ENCODE peak calls at places on chromosomes 2 and 18, in seven cellular contexts. One of them, this sample, is unnamed.
A peak's percentile ranks its signal among the peaks of the same experiment; 100 is the strongest.

GRCh38 chr2:231463698-231464575 is at the start of gene NCL:
- DNase-seq in hepatocyte: peak; percentile 90
- DNase-seq in right lobe of liver: peak; percentile 81
- DNase-seq in AG04450: peak; percentile 94
- DNase-seq in NB4: peak; percentile 84
- DNase-seq in foreskin fibroblast: peak; percentile 89
- DNase-seq in transverse colon: peak; percentile 99
- DNase-seq in this sample: peak; percentile 97

GRCh38 chr2:40488101-40488598 is 36.3 kb upstream of the SLC8A1 start:
- DNase-seq in hepatocyte: peak; percentile 11
- DNase-seq in NB4: peak; percentile 57
- DNase-seq in AG04450: no peak
- DNase-seq in transverse colon: no peak
- DNase-seq in right lobe of liver: no peak
- DNase-seq in foreskin fibroblast: peak; percentile 70
- DNase-seq in this sample: no peak

GRCh38 chr2:197633109-197633657 is 42.2 kb downstream of the RFTN2 start:
- DNase-seq in transverse colon: no peak
- DNase-seq in NB4: no peak
- DNase-seq in foreskin fibroblast: no peak
- DNase-seq in AG04450: no peak
- DNase-seq in right lobe of liver: no peak
- DNase-seq in hepatocyte: no peak
- DNase-seq in this sample: no peak

GRCh38 chr2:240759454-240759853 is 60.6 kb downstream of the KIF1A start:
- DNase-seq in right lobe of liver: no peak
- DNase-seq in foreskin fibroblast: no peak
- DNase-seq in hepatocyte: no peak
- DNase-seq in AG04450: no peak
- DNase-seq in NB4: peak; percentile 81
- DNase-seq in transverse colon: no peak
- DNase-seq in this sample: no peak

GRCh38 chr18:23284629-23285028 is 149.3 kb downstream of the CABLES1 start:
- DNase-seq in NB4: no peak
- DNase-seq in hepatocyte: no peak
- DNase-seq in transverse colon: no peak
- DNase-seq in AG04450: no peak
- DNase-seq in right lobe of liver: no peak
- DNase-seq in foreskin fibroblast: no peak
- DNase-seq in this sample: no peak

GRCh38 chr2:100783986-100784385 is 36.0 kb upstream of the NPAS2 start:
- DNase-seq in NB4: no peak
- DNase-seq in right lobe of liver: no peak
- DNase-seq in transverse colon: no peak
- DNase-seq in hepatocyte: no peak
- DNase-seq in AG04450: no peak
- DNase-seq in foreskin fibroblast: no peak
- DNase-seq in this sample: no peak

GRCh38 chr18:24398515-24398914 is 891 bp upstream of the OSBPL1A start:
- DNase-seq in NB4: peak; percentile 26
- DNase-seq in hepatocyte: peak; percentile 19
- DNase-seq in transverse colon: peak; percentile 11
- DNase-seq in AG04450: no peak
- DNase-seq in foreskin fibroblast: peak; percentile 81
- DNase-seq in right lobe of liver: no peak
- DNase-seq in this sample: peak; percentile 51

GRCh38 chr2:14363137-14363536 is 269.4 kb upstream of the LRATD1 start:
- DNase-seq in right lobe of liver: no peak
- DNase-seq in transverse colon: no peak
- DNase-seq in hepatocyte: no peak
- DNase-seq in NB4: no peak
- DNase-seq in AG04450: no peak
- DNase-seq in foreskin fibroblast: no peak
- DNase-seq in this sample: no peak

GRCh38 chr2:85446296-85447221 is 28.0 kb downstream of the SH2D6 start:
- DNase-seq in NB4: peak; percentile 56
- DNase-seq in hepatocyte: no peak
- DNase-seq in transverse colon: no peak
- DNase-seq in right lobe of liver: no peak
- DNase-seq in foreskin fibroblast: peak; percentile 44
- DNase-seq in AG04450: no peak
- DNase-seq in this sample: no peak

GRCh38 chr2:2639251-2640139 is 308.4 kb upstream of the MYT1L start:
- DNase-seq in foreskin fibroblast: no peak
- DNase-seq in transverse colon: no peak
- DNase-seq in NB4: no peak
- DNase-seq in right lobe of liver: no peak
- DNase-seq in hepatocyte: no peak
- DNase-seq in AG04450: no peak
- DNase-seq in this sample: no peak

GRCh38 chr2:174337337-174338154 is 2.8 kb downstream of the SP9 start:
- DNase-seq in foreskin fibroblast: peak; percentile 60
- DNase-seq in right lobe of liver: no peak
- DNase-seq in transverse colon: no peak
- DNase-seq in NB4: peak; percentile 74
- DNase-seq in hepatocyte: peak; percentile 47
- DNase-seq in AG04450: no peak
- DNase-seq in this sample: no peak
- H3K4me3 ChIP-seq in foreskin fibroblast: peak overlapping the region; percentile 3
- H3K4me3 ChIP-seq in right lobe of liver: no peak overlapping the region
- H3K4me3 ChIP-seq in transverse colon: peak overlapping the region; percentile 28
- H3K4me3 ChIP-seq in NB4: peak overlapping the region; percentile 44
- H3K4me3 ChIP-seq in hepatocyte: no peak overlapping the region
- H3K4me3 ChIP-seq in AG04450: no peak overlapping the region
- H3K4me3 ChIP-seq in this sample: no peak overlapping the region

GRCh38 chr2:127626917-127627739 is 18.8 kb upstream of the GPR17 start:
- DNase-seq in NB4: no peak
- DNase-seq in transverse colon: no peak
- DNase-seq in foreskin fibroblast: no peak
- DNase-seq in right lobe of liver: peak; percentile 12
- DNase-seq in AG04450: no peak
- DNase-seq in hepatocyte: no peak
- DNase-seq in this sample: no peak

GRCh38 chr2:127626175-127626574 is 19.8 kb upstream of the GPR17 start:
- DNase-seq in AG04450: no peak
- DNase-seq in hepatocyte: no peak
- DNase-seq in transverse colon: peak; percentile 5
- DNase-seq in right lobe of liver: no peak
- DNase-seq in NB4: no peak
- DNase-seq in foreskin fibroblast: no peak
- DNase-seq in this sample: no peak

GRCh38 chr2:127623388-127624320 is 22.3 kb upstream of the GPR17 start:
- DNase-seq in AG04450: no peak
- DNase-seq in hepatocyte: no peak
- DNase-seq in NB4: no peak
- DNase-seq in foreskin fibroblast: peak; percentile 32
- DNase-seq in right lobe of liver: no peak
- DNase-seq in transverse colon: peak; percentile 6
- DNase-seq in this sample: no peak

GRCh38 chr2:127624321-127625145 is 21.4 kb upstream of the GPR17 start:
- DNase-seq in right lobe of liver: no peak
- DNase-seq in transverse colon: peak; percentile 6
- DNase-seq in foreskin fibroblast: no peak
- DNase-seq in AG04450: no peak
- DNase-seq in hepatocyte: no peak
- DNase-seq in NB4: no peak
- DNase-seq in this sample: no peak

GRCh38 chr2:127625146-127625943 is 20.6 kb upstream of the GPR17 start:
- DNase-seq in foreskin fibroblast: no peak
- DNase-seq in AG04450: no peak
- DNase-seq in NB4: no peak
- DNase-seq in transverse colon: peak; percentile 6
- DNase-seq in hepatocyte: no peak
- DNase-seq in right lobe of liver: no peak
- DNase-seq in this sample: no peak
- TF ChIP-seq CTCF in foreskin fibroblast: no peak
- TF ChIP-seq CTCF in AG04450: no peak
- TF ChIP-seq CTCF in NB4: no peak
- TF ChIP-seq CTCF in transverse colon: no peak
- TF ChIP-seq CTCF in hepatocyte: no peak
- TF ChIP-seq CTCF in right lobe of liver: no peak
- TF ChIP-seq CTCF in this sample: no peak

DNA sequence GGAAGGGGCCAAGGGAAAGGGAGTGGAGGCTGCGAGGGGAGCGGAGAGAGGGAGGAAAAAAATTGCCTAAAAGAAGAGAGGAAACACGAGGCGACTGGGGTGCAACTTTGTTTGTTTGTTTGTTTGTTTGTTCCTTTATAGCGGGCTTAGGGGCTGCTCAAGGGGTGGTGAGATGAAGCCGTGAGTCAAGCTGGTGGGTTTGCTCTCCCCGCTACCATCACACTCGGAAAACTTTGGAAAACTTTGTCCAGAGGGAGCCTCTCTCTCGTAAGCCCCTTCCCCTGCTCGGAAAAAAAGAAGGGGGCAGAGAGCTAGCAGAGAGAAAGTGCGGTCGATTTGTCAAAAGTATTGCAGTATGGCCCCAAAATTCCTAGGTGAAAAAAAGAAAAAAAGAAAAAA is 308 bp upstream of the CYP26B1 start:
- DNase-seq in right lobe of liver: no peak
- DNase-seq in hepatocyte: no peak
- DNase-seq in NB4: no peak
- DNase-seq in AG04450: no peak
- DNase-seq in foreskin fibroblast: no peak
- DNase-seq in transverse colon: no peak
- DNase-seq in this sample: no peak
- H3K4me3 ChIP-seq in right lobe of liver: peak overlapping the region; percentile 18
- H3K4me3 ChIP-seq in hepatocyte: peak overlapping the region; percentile 52
- H3K4me3 ChIP-seq in NB4: peak overlapping the region; percentile 14
- H3K4me3 ChIP-seq in AG04450: no peak overlapping the region
- H3K4me3 ChIP-seq in foreskin fibroblast: peak overlapping the region; percentile 16
- H3K4me3 ChIP-seq in transverse colon: peak overlapping the region; percentile 43
- H3K4me3 ChIP-seq in this sample: peak overlapping the region; percentile 14

DNA sequence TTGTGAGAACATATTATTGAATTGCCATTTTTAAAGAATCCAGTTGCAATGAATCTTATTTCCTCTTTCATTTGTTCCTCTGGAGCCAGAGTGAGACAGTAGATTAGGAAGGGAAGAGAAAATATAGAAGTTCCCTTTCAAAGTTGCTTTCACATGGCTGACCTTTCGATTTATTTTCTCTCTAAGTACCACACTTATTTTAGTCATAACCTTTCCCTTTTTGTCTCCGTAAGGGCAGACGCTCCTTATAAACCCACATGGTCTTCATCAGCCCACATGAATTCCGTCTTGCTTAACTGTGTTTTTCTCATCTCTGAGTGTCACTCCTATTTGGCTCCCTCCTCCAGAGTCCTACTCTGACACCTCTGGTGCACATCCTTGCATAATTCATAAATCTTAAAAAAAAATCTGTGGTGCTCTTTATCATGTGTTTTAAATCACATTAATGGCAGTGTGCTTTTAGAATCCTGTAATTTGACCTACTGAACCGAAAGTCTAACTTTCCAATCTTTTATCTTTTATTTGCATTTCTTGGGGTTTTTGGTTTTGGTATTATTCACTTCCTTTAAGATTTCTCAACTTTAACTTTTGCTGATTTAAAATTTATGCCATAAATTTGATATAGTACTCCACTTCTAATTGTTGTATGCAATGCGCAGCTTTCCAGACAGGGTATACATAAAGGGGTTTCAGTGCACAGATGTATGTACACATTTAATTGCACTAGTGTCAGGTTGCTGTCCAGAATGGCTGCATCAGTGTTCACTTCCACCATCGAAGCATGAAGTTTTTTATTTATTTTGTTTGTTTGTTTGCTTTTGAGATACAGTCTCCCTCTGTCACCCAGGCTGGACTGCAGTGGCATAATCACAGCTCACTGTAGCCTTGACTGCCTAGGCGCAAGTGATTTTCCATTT is 38.6 kb upstream of the ZNF396 start:
- DNase-seq in hepatocyte: no peak
- DNase-seq in transverse colon: no peak
- DNase-seq in NB4: peak; percentile 4
- DNase-seq in AG04450: no peak
- DNase-seq in foreskin fibroblast: peak; percentile 38
- DNase-seq in right lobe of liver: no peak
- DNase-seq in this sample: no peak
- TF ChIP-seq CTCF in hepatocyte: no peak
- TF ChIP-seq CTCF in transverse colon: no peak
- TF ChIP-seq CTCF in NB4: no peak
- TF ChIP-seq CTCF in AG04450: no peak
- TF ChIP-seq CTCF in foreskin fibroblast: no peak
- TF ChIP-seq CTCF in right lobe of liver: no peak
- TF ChIP-seq CTCF in this sample: no peak

GRCh38 chr2:157866666-157867642 is 9.2 kb downstream of the ACVR1 start:
- DNase-seq in right lobe of liver: no peak
- DNase-seq in AG04450: no peak
- DNase-seq in foreskin fibroblast: no peak
- DNase-seq in hepatocyte: no peak
- DNase-seq in NB4: no peak
- DNase-seq in transverse colon: no peak
- DNase-seq in this sample: no peak

GRCh38 chr2:157867703-157868102 is 8.4 kb downstream of the ACVR1 start:
- DNase-seq in foreskin fibroblast: no peak
- DNase-seq in AG04450: no peak
- DNase-seq in hepatocyte: no peak
- DNase-seq in NB4: no peak
- DNase-seq in transverse colon: no peak
- DNase-seq in right lobe of liver: no peak
- DNase-seq in this sample: no peak

GRCh38 chr2:157864857-157865450 is 11.2 kb downstream of the ACVR1 start:
- DNase-seq in AG04450: no peak
- DNase-seq in foreskin fibroblast: no peak
- DNase-seq in hepatocyte: no peak
- DNase-seq in NB4: no peak
- DNase-seq in right lobe of liver: no peak
- DNase-seq in transverse colon: no peak
- DNase-seq in this sample: no peak

GRCh38 chr2:157868993-157869392 is 7.1 kb downstream of the ACVR1 start:
- DNase-seq in right lobe of liver: no peak
- DNase-seq in AG04450: no peak
- DNase-seq in foreskin fibroblast: no peak
- DNase-seq in NB4: no peak
- DNase-seq in transverse colon: no peak
- DNase-seq in hepatocyte: no peak
- DNase-seq in this sample: no peak

DNA sequence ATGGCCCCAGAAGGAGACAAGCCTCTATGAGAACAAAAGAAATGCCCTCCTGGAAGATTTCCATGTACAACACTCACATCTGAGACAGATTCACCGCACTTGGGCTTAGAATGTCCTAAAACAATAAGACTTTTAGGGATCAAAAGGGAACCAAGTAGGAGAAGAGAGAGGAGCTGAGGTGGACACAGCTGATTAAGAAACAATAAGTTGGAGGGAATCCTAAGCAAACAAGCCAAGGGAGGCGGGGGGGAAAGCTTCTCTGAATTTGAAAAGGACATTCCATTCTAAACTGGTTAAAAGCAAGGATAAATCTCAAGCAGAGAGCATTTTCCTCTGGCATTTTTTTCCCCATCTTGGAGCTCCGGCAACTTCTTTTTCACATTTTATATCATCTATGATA is 9.9 kb downstream of the ACVR1 start:
- DNase-seq in NB4: no peak
- DNase-seq in hepatocyte: no peak
- DNase-seq in transverse colon: no peak
- DNase-seq in AG04450: no peak
- DNase-seq in right lobe of liver: no peak
- DNase-seq in foreskin fibroblast: peak; percentile 79
- DNase-seq in this sample: peak; percentile 33
- H3K4me3 ChIP-seq in NB4: no peak overlapping the region
- H3K4me3 ChIP-seq in hepatocyte: no peak overlapping the region
- H3K4me3 ChIP-seq in transverse colon: no peak overlapping the region
- H3K4me3 ChIP-seq in AG04450: no peak overlapping the region
- H3K4me3 ChIP-seq in right lobe of liver: no peak overlapping the region
- H3K4me3 ChIP-seq in foreskin fibroblast: no peak overlapping the region
- H3K4me3 ChIP-seq in this sample: no peak overlapping the region

GRCh38 chr18:1914489-1914888 is 656.8 kb downstream of the METTL4 start:
- DNase-seq in foreskin fibroblast: peak; percentile 1
- DNase-seq in AG04450: no peak
- DNase-seq in hepatocyte: no peak
- DNase-seq in right lobe of liver: no peak
- DNase-seq in transverse colon: no peak
- DNase-seq in NB4: peak; percentile 32
- DNase-seq in this sample: no peak
- TF ChIP-seq CTCF in foreskin fibroblast: no peak
- TF ChIP-seq CTCF in AG04450: no peak
- TF ChIP-seq CTCF in hepatocyte: no peak
- TF ChIP-seq CTCF in right lobe of liver: no peak
- TF ChIP-seq CTCF in transverse colon: no peak
- TF ChIP-seq CTCF in NB4: peak; percentile 38
- TF ChIP-seq CTCF in this sample: peak; percentile 39

This sample was measured in astrocyte of the cerebellum.